ENCODE peak calls at places on chromosomes 6 and 20, in nine cellular contexts. U is left colon; B is activated CD8-positive, alpha-beta memory T cell treated with anti-CD3 and anti-CD28 coated beads for 48 hours; G is NCI-H510A; K is neural crest cell; J is H9; L is CD8-positive, alpha-beta T cell; W is WTC11; I is non-pigmented ciliary epithelial cell. A is an unnamed sample.

GRCh38 chr20:43925215-43925614 is 10.6 kb downstream of the TOX2 start:
- DNase-seq in U (no peak), B (no peak), G (no peak), K (no peak), J (no peak), L (peak), W (no peak), I (no peak), A (no peak)

GRCh38 chr6:4698901-4699659 is 77.1 kb upstream of the CDYL start:
- DNase-seq in U (no peak), B (no peak), G (no peak), K (no peak), J (no peak), L (no peak), W (no peak), I (no peak), A (no peak)

GRCh38 chr6:30006170-30007131 is 54.6 kb upstream of the POLR1H start:
- DNase-seq in U (peak), B (no peak), G (no peak), K (no peak), J (peak), L (peak), W (peak), I (no peak), A (no peak)

GRCh38 chr6:140609956-140610355 is 1235.5 kb upstream of the CITED2 start:
- DNase-seq in U (no peak), B (no peak), G (no peak), K (no peak), J (no peak), L (no peak), W (no peak), I (no peak), A (no peak)

GRCh38 chr6:114735118-114735730 is 392.4 kb upstream of the HS3ST5 start:
- DNase-seq in U (no peak), B (no peak), G (no peak), K (no peak), J (no peak), L (no peak), W (no peak), I (no peak), A (no peak)

GRCh38 chr6:155693573-155694428 is 238.2 kb upstream of the NOX3 start:
- DNase-seq in U (peak), B (no peak), G (peak), K (no peak), J (no peak), L (no peak), W (no peak), I (no peak), A (no peak)

GRCh38 chr6:41406821-41407787 is 71.7 kb downstream of the NCR2 start:
- DNase-seq in U (no peak), B (no peak), G (no peak), K (no peak), J (peak), L (no peak), W (peak), I (no peak), A (no peak)

GRCh38 chr20:20205141-20205861 is 153.0 kb downstream of the CFAP61 start:
- DNase-seq in U (no peak), B (no peak), G (no peak), K (no peak), J (no peak), L (no peak), W (no peak), I (no peak), A (no peak)

GRCh38 chr6:161660666-161661571 is 387.1 kb upstream of the AGPAT4 start:
- DNase-seq in U (no peak), B (no peak), G (no peak), K (no peak), J (no peak), L (no peak), W (no peak), I (no peak), A (no peak)

GRCh38 chr20:46011631-46012482 is 3.1 kb downstream of the MMP9 start:
- DNase-seq in U (peak), B (peak), G (no peak), K (no peak), J (peak), L (peak), W (peak), I (no peak), A (no peak)

GRCh38 chr20:22794200-22794599 is 209.8 kb upstream of the FOXA2 start:
- DNase-seq in U (no peak), B (no peak), G (no peak), K (no peak), J (no peak), L (no peak), W (no peak), I (no peak), A (no peak)

GRCh38 chr6:169791721-169792131 is 40.3 kb downstream of the ERMARD start:
- DNase-seq in U (no peak), B (no peak), G (no peak), K (no peak), J (peak), L (no peak), W (no peak), I (no peak), A (no peak)

A was measured in SIG-M5.